ENCODE peak calls at places on chromosomes 3 and 15, in six cellular contexts. One of them, this sample, is unnamed.

GRCh38 chr15:95894407-95894956 is 436.0 kb upstream of the NR2F2 start:
- DNase-seq in neural progenitor cell: no peak
- DNase-seq in heart right ventricle: no peak
- DNase-seq in IMR-90: no peak
- DNase-seq in EH: no peak
- DNase-seq in HEK293T: no peak
- DNase-seq in this sample: no peak

GRCh38 chr15:40337597-40337996 is 3.1 kb downstream of the CCDC9B start:
- DNase-seq in neural progenitor cell: no peak
- DNase-seq in heart right ventricle: no peak
- DNase-seq in EH: no peak
- DNase-seq in IMR-90: no peak
- DNase-seq in HEK293T: no peak
- DNase-seq in this sample: no peak

GRCh38 chr3:169822983-169823382 is 10.3 kb upstream of the LRRC34 start:
- DNase-seq in HEK293T: no peak
- DNase-seq in IMR-90: no peak
- DNase-seq in neural progenitor cell: no peak
- DNase-seq in heart right ventricle: no peak
- DNase-seq in EH: no peak
- DNase-seq in this sample: no peak

GRCh38 chr3:194592798-194593752 is 40.1 kb downstream of the TMEM44 start:
- DNase-seq in IMR-90: peak; percentile 100
- DNase-seq in EH: peak; percentile 100
- DNase-seq in heart right ventricle: no peak
- DNase-seq in neural progenitor cell: no peak
- DNase-seq in HEK293T: no peak
- DNase-seq in this sample: no peak

GRCh38 chr3:167930453-167930852 is 165.3 kb downstream of the GOLIM4 start:
- DNase-seq in neural progenitor cell: no peak
- DNase-seq in HEK293T: no peak
- DNase-seq in EH: no peak
- DNase-seq in IMR-90: no peak
- DNase-seq in heart right ventricle: no peak
- DNase-seq in this sample: no peak

GRCh38 chr15:81023483-81024264 is 23.0 kb downstream of the TLNRD1 start:
- DNase-seq in EH: peak; percentile 82
- DNase-seq in heart right ventricle: peak; percentile 68
- DNase-seq in HEK293T: no peak
- DNase-seq in IMR-90: peak; percentile 66
- DNase-seq in neural progenitor cell: no peak
- DNase-seq in this sample: peak; percentile 90

GRCh38 chr3:122944671-122945151 is 82.9 kb downstream of the SEMA5B start:
- DNase-seq in EH: no peak
- DNase-seq in heart right ventricle: no peak
- DNase-seq in IMR-90: no peak
- DNase-seq in HEK293T: no peak
- DNase-seq in neural progenitor cell: no peak
- DNase-seq in this sample: no peak

GRCh38 chr3:14460342-14461005 is 58.1 kb downstream of the SLC6A6 start:
- DNase-seq in IMR-90: peak; percentile 93
- DNase-seq in heart right ventricle: peak; percentile 78
- DNase-seq in EH: peak; percentile 99
- DNase-seq in neural progenitor cell: no peak
- DNase-seq in HEK293T: no peak
- DNase-seq in this sample: no peak

GRCh38 chr3:59251899-59252298 is 202.1 kb upstream of the CFAP20DC start:
- DNase-seq in heart right ventricle: no peak
- DNase-seq in neural progenitor cell: no peak
- DNase-seq in HEK293T: no peak
- DNase-seq in EH: no peak
- DNase-seq in IMR-90: peak; percentile 20
- DNase-seq in this sample: no peak

GRCh38 chr3:16378415-16378814 is 113.4 kb downstream of the OXNAD1 start:
- DNase-seq in neural progenitor cell: no peak
- DNase-seq in HEK293T: no peak
- DNase-seq in EH: peak; percentile 54
- DNase-seq in heart right ventricle: no peak
- DNase-seq in IMR-90: peak; percentile 48
- DNase-seq in this sample: no peak

GRCh38 chr3:132519914-132520313 is 77.2 kb upstream of the ACKR4 start:
- DNase-seq in HEK293T: no peak
- DNase-seq in neural progenitor cell: no peak
- DNase-seq in IMR-90: no peak
- DNase-seq in EH: no peak
- DNase-seq in heart right ventricle: no peak
- DNase-seq in this sample: no peak

GRCh38 chr15:78302579-78302978 is 3.2 kb upstream of the SKIC8 start:
- DNase-seq in EH: peak; percentile 94
- DNase-seq in IMR-90: peak; percentile 85
- DNase-seq in heart right ventricle: no peak
- DNase-seq in neural progenitor cell: no peak
- DNase-seq in HEK293T: no peak
- DNase-seq in this sample: no peak

GRCh38 chr3:184359610-184360009 is 1.8 kb downstream of the CLCN2 start:
- DNase-seq in EH: no peak
- DNase-seq in IMR-90: no peak
- DNase-seq in heart right ventricle: no peak
- DNase-seq in HEK293T: no peak
- DNase-seq in neural progenitor cell: peak; percentile 59
- DNase-seq in this sample: no peak

GRCh38 chr3:32181801-32182200 is 56.7 kb upstream of the CMTM8 start:
- DNase-seq in IMR-90: no peak
- DNase-seq in HEK293T: no peak
- DNase-seq in EH: no peak
- DNase-seq in neural progenitor cell: no peak
- DNase-seq in heart right ventricle: no peak
- DNase-seq in this sample: no peak

GRCh38 chr3:114624676-114625181 is 330.9 kb downstream of the TIGIT start:
- DNase-seq in IMR-90: peak; percentile 99
- DNase-seq in neural progenitor cell: no peak
- DNase-seq in heart right ventricle: peak; percentile 89
- DNase-seq in HEK293T: peak; percentile 25
- DNase-seq in EH: peak; percentile 98
- DNase-seq in this sample: no peak

GRCh38 chr3:161348791-161349400 is 22.4 kb downstream of the SPTSSB start:
- DNase-seq in HEK293T: no peak
- DNase-seq in heart right ventricle: no peak
- DNase-seq in neural progenitor cell: no peak
- DNase-seq in EH: peak; percentile 50
- DNase-seq in IMR-90: no peak
- DNase-seq in this sample: no peak

GRCh38 chr15:27820232-27820631 is 278.9 kb downstream of the OCA2 start:
- DNase-seq in IMR-90: peak; percentile 31
- DNase-seq in HEK293T: no peak
- DNase-seq in neural progenitor cell: no peak
- DNase-seq in EH: no peak
- DNase-seq in heart right ventricle: no peak
- DNase-seq in this sample: no peak

GRCh38 chr3:113743006-113743639 is 2.9 kb downstream of the NAA50 start:
- DNase-seq in neural progenitor cell: no peak
- DNase-seq in IMR-90: no peak
- DNase-seq in EH: no peak
- DNase-seq in HEK293T: no peak
- DNase-seq in heart right ventricle: no peak
- DNase-seq in this sample: no peak

GRCh38 chr3:150391200-150391599 is 16.9 kb upstream of the TSC22D2 start:
- DNase-seq in EH: peak; percentile 59
- DNase-seq in heart right ventricle: no peak
- DNase-seq in neural progenitor cell: no peak
- DNase-seq in HEK293T: no peak
- DNase-seq in IMR-90: peak; percentile 68
- DNase-seq in this sample: no peak

GRCh38 chr3:127456471-127457093 is 134.0 kb downstream of the TPRA1 start:
- DNase-seq in IMR-90: peak; percentile 63
- DNase-seq in heart right ventricle: no peak
- DNase-seq in neural progenitor cell: no peak
- DNase-seq in EH: peak; percentile 77
- DNase-seq in HEK293T: no peak
- DNase-seq in this sample: peak; percentile 45

GRCh38 chr3:105866656-105867653 is 1.9 kb downstream of the CBLB start:
- DNase-seq in HEK293T: no peak
- DNase-seq in IMR-90: peak; percentile 40
- DNase-seq in heart right ventricle: no peak
- DNase-seq in EH: peak; percentile 47
- DNase-seq in neural progenitor cell: peak; percentile 7
- DNase-seq in this sample: no peak

GRCh38 chr3:24018784-24019570 is 73.9 kb downstream of the NR1D2 start:
- DNase-seq in HEK293T: no peak
- DNase-seq in IMR-90: no peak
- DNase-seq in EH: no peak
- DNase-seq in heart right ventricle: no peak
- DNase-seq in neural progenitor cell: no peak
- DNase-seq in this sample: no peak

GRCh38 chr3:180319461-180319860 is 282.5 kb upstream of the TTC14 start:
- DNase-seq in EH: no peak
- DNase-seq in IMR-90: peak; percentile 40
- DNase-seq in heart right ventricle: no peak
- DNase-seq in HEK293T: no peak
- DNase-seq in neural progenitor cell: no peak
- DNase-seq in this sample: no peak

GRCh38 chr3:112348945-112349344 is 16.0 kb downstream of the CD200 start:
- DNase-seq in HEK293T: no peak
- DNase-seq in IMR-90: no peak
- DNase-seq in heart right ventricle: no peak
- DNase-seq in EH: no peak
- DNase-seq in neural progenitor cell: no peak
- DNase-seq in this sample: no peak

GRCh38 chr3:159560214-159561004 is 428.2 kb upstream of the IL12A start:
- DNase-seq in EH: no peak
- DNase-seq in HEK293T: no peak
- DNase-seq in neural progenitor cell: peak; percentile 49
- DNase-seq in heart right ventricle: no peak
- DNase-seq in IMR-90: no peak
- DNase-seq in this sample: no peak

This sample was measured in CD14-positive monocyte.